ENCODE peak calls at places on chromosomes 16 and 17, in seven cellular contexts. One of them, this sample, is unnamed. For H3K27me3 and H3K9me3, the result is how much of the 10 kb centered on the place peaks cover.

GRCh38 chr17:33594000-33594399 is 300.9 kb upstream of the ASIC2 start:
- DNase-seq in PC-9: no peak
- DNase-seq in psoas muscle: no peak
- DNase-seq in uterus: no peak
- DNase-seq in thoracic aorta: no peak
- DNase-seq in ovary: no peak
- DNase-seq in IMR-90: no peak
- DNase-seq in this sample: no peak

GRCh38 chr17:17636456-17636855 is 44.8 kb upstream of the RAI1 start:
- DNase-seq in PC-9: no peak
- DNase-seq in psoas muscle: no peak
- DNase-seq in uterus: no peak
- DNase-seq in thoracic aorta: no peak
- DNase-seq in ovary: no peak
- DNase-seq in IMR-90: no peak
- DNase-seq in this sample: no peak

GRCh38 chr17:43399839-43400328 is 1.1 kb downstream of the ARL4D start:
- DNase-seq in PC-9: no peak
- DNase-seq in psoas muscle: no peak
- DNase-seq in uterus: no peak
- DNase-seq in thoracic aorta: no peak
- DNase-seq in ovary: no peak
- DNase-seq in IMR-90: no peak
- DNase-seq in this sample: peak

GRCh38 chr17:1715803-1716075 is 5.6 kb upstream of the TLCD2 start:
- DNase-seq in PC-9: no peak
- DNase-seq in psoas muscle: no peak
- DNase-seq in uterus: no peak
- DNase-seq in thoracic aorta: no peak
- DNase-seq in ovary: no peak
- DNase-seq in IMR-90: no peak
- DNase-seq in this sample: no peak

GRCh38 chr16:87725596-87726235 is 40.1 kb downstream of the KLHDC4 start:
- DNase-seq in PC-9: no peak
- DNase-seq in psoas muscle: no peak
- DNase-seq in uterus: no peak
- DNase-seq in thoracic aorta: no peak
- DNase-seq in ovary: no peak
- DNase-seq in IMR-90: peak
- DNase-seq in this sample: no peak

GRCh38 chr16:79083879-79084278 is 516.7 kb downstream of the MAF start:
- DNase-seq in PC-9: no peak
- DNase-seq in psoas muscle: no peak
- DNase-seq in uterus: no peak
- DNase-seq in thoracic aorta: no peak
- DNase-seq in ovary: no peak
- DNase-seq in IMR-90: no peak
- DNase-seq in this sample: no peak

GRCh38 chr17:66707051-66707450 is 127.9 kb upstream of the CACNG5 start:
- DNase-seq in PC-9: no peak
- DNase-seq in psoas muscle: no peak
- DNase-seq in uterus: no peak
- DNase-seq in thoracic aorta: no peak
- DNase-seq in ovary: no peak
- DNase-seq in IMR-90: no peak
- DNase-seq in this sample: no peak

GRCh38 chr17:45425125-45425983 is 7.3 kb downstream of the ARHGAP27 start:
- DNase-seq in PC-9: peak
- DNase-seq in psoas muscle: no peak
- DNase-seq in uterus: no peak
- DNase-seq in thoracic aorta: no peak
- DNase-seq in ovary: no peak
- DNase-seq in IMR-90: peak
- DNase-seq in this sample: peak

GRCh38 chr17:74737299-74738050 is 419 bp downstream of the RAB37 start:
- DNase-seq in PC-9: no peak
- DNase-seq in psoas muscle: no peak
- DNase-seq in uterus: no peak
- DNase-seq in thoracic aorta: no peak
- DNase-seq in ovary: no peak
- DNase-seq in IMR-90: no peak
- DNase-seq in this sample: peak

GRCh38 chr16:31211960-31212359 is 2.0 kb upstream of the TRIM72 start:
- DNase-seq in PC-9: no peak
- DNase-seq in psoas muscle: no peak
- DNase-seq in uterus: no peak
- DNase-seq in thoracic aorta: no peak
- DNase-seq in ovary: no peak
- DNase-seq in IMR-90: no peak
- DNase-seq in this sample: no peak

GRCh38 chr17:30217054-30217453 is 18.4 kb downstream of the SLC6A4 start:
- DNase-seq in PC-9: no peak
- DNase-seq in psoas muscle: no peak
- DNase-seq in uterus: no peak
- DNase-seq in thoracic aorta: no peak
- DNase-seq in ovary: no peak
- DNase-seq in IMR-90: no peak
- DNase-seq in this sample: no peak

GRCh38 chr17:47987240-47987835 is 16.4 kb downstream of the CDK5RAP3 start:
- DNase-seq in PC-9: no peak
- DNase-seq in psoas muscle: no peak
- DNase-seq in uterus: no peak
- DNase-seq in thoracic aorta: no peak
- DNase-seq in ovary: no peak
- DNase-seq in IMR-90: no peak
- DNase-seq in this sample: peak

GRCh38 chr17:5042152-5043022 is 7.2 kb upstream of the SLC52A1 start:
- DNase-seq in PC-9: no peak
- DNase-seq in psoas muscle: no peak
- DNase-seq in uterus: no peak
- DNase-seq in thoracic aorta: no peak
- DNase-seq in ovary: no peak
- DNase-seq in IMR-90: no peak
- DNase-seq in this sample: no peak

GRCh38 chr17:83091257-83092141 is 12.1 kb downstream of the METRNL start:
- DNase-seq in PC-9: peak
- DNase-seq in psoas muscle: no peak
- DNase-seq in uterus: no peak
- DNase-seq in thoracic aorta: no peak
- DNase-seq in ovary: peak
- DNase-seq in IMR-90: no peak
- DNase-seq in this sample: no peak

GRCh38 chr16:10170016-10170415 is 12.2 kb downstream of the GRIN2A start:
- DNase-seq in PC-9: no peak
- DNase-seq in psoas muscle: no peak
- DNase-seq in uterus: no peak
- DNase-seq in thoracic aorta: no peak
- DNase-seq in ovary: no peak
- DNase-seq in IMR-90: no peak
- DNase-seq in this sample: no peak

GRCh38 chr16:10169031-10169430 is 13.2 kb downstream of the GRIN2A start:
- DNase-seq in PC-9: no peak
- DNase-seq in psoas muscle: no peak
- DNase-seq in uterus: no peak
- DNase-seq in thoracic aorta: no peak
- DNase-seq in ovary: no peak
- DNase-seq in IMR-90: no peak
- DNase-seq in this sample: no peak

GRCh38 chr16:10168258-10168657 is 14.0 kb downstream of the GRIN2A start:
- DNase-seq in PC-9: no peak
- DNase-seq in psoas muscle: no peak
- DNase-seq in uterus: no peak
- DNase-seq in thoracic aorta: no peak
- DNase-seq in ovary: no peak
- DNase-seq in IMR-90: no peak
- DNase-seq in this sample: no peak

GRCh38 chr16:10171225-10171624 is 11.0 kb downstream of the GRIN2A start:
- DNase-seq in PC-9: no peak
- DNase-seq in psoas muscle: no peak
- DNase-seq in uterus: no peak
- DNase-seq in thoracic aorta: no peak
- DNase-seq in ovary: no peak
- DNase-seq in IMR-90: no peak
- DNase-seq in this sample: peak

GRCh38 chr16:10172848-10173655 is 9.2 kb downstream of the GRIN2A start:
- DNase-seq in PC-9: no peak
- DNase-seq in psoas muscle: no peak
- DNase-seq in uterus: no peak
- DNase-seq in thoracic aorta: no peak
- DNase-seq in ovary: no peak
- DNase-seq in IMR-90: no peak
- DNase-seq in this sample: peak
- H3K27me3 ChIP-seq in PC-9: under half
- H3K27me3 ChIP-seq in psoas muscle: under half
- H3K27me3 ChIP-seq in uterus: under half
- H3K27me3 ChIP-seq in thoracic aorta: under half
- H3K27me3 ChIP-seq in ovary: under half
- H3K27me3 ChIP-seq in IMR-90: under half
- H3K27me3 ChIP-seq in this sample: under half

GRCh38 chr17:69082696-69083095 is 22.0 kb upstream of the ABCA9 start:
- DNase-seq in PC-9: no peak
- DNase-seq in psoas muscle: no peak
- DNase-seq in uterus: no peak
- DNase-seq in thoracic aorta: no peak
- DNase-seq in ovary: no peak
- DNase-seq in IMR-90: no peak
- DNase-seq in this sample: no peak

GRCh38 chr17:69090365-69090764 is 29.6 kb upstream of the ABCA9 start:
- DNase-seq in PC-9: no peak
- DNase-seq in psoas muscle: no peak
- DNase-seq in uterus: no peak
- DNase-seq in thoracic aorta: no peak
- DNase-seq in ovary: no peak
- DNase-seq in IMR-90: no peak
- DNase-seq in this sample: no peak

GRCh38 chr17:69088643-69089200 is 28.0 kb upstream of the ABCA9 start:
- DNase-seq in PC-9: no peak
- DNase-seq in psoas muscle: no peak
- DNase-seq in uterus: no peak
- DNase-seq in thoracic aorta: no peak
- DNase-seq in ovary: no peak
- DNase-seq in IMR-90: no peak
- DNase-seq in this sample: no peak

DNA sequence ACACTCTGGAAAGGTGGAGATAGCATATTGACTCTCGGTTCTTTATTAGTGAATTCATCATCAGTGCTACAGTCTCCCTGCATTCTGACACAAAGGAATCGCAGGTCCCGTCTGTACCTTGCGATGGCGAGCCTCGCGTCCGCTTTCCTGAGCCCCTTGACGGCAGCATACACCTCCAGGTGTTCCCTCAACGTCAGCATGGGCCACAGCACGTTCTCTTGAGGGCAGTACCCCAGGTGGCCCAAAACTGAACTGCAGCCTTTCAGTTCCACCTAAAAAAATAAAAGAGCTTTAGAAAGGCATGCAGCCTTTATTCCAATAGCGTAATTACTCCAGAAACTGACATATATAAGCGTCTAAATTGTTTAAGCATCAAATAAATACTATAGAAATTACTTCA is 24.2 kb upstream of the ABCA9 start:
- DNase-seq in PC-9: no peak
- DNase-seq in psoas muscle: no peak
- DNase-seq in uterus: no peak
- DNase-seq in thoracic aorta: no peak
- DNase-seq in ovary: no peak
- DNase-seq in IMR-90: no peak
- DNase-seq in this sample: peak
- TF ChIP-seq CTCF in PC-9: peak
- TF ChIP-seq CTCF in psoas muscle: no peak
- TF ChIP-seq CTCF in uterus: no peak
- TF ChIP-seq CTCF in thoracic aorta: peak
- TF ChIP-seq CTCF in ovary: no peak
- TF ChIP-seq CTCF in IMR-90: no peak
- TF ChIP-seq CTCF in this sample: peak

DNA sequence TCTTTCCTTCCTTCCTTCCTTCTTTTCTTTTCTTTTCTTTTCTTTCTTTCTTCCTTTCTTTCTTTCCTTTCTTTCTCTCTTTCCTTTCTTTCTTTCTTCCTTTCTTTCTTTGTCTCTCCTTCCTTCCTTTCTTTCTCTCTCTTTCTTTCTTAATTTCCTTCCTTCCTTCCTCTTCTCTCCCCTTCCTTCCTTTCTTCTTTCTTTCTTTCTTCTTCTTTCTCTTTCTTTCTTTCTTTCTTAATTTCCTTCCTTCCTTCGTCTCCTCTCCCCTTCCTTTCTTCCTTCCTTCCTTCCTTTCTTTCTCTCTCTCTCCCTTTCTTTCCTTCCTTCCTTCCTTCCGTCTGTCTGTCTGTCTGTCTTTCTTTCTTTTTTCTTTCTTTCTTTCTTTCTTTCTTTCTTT is 1446.5 kb upstream of the GOT2 start:
- DNase-seq in PC-9: no peak
- DNase-seq in psoas muscle: no peak
- DNase-seq in uterus: no peak
- DNase-seq in thoracic aorta: no peak
- DNase-seq in ovary: no peak
- DNase-seq in IMR-90: no peak
- DNase-seq in this sample: no peak
- H3K9me3 ChIP-seq in PC-9: under half
- H3K9me3 ChIP-seq in psoas muscle: under half
- H3K9me3 ChIP-seq in uterus: under half
- H3K9me3 ChIP-seq in thoracic aorta: under half
- H3K9me3 ChIP-seq in ovary: under half
- H3K9me3 ChIP-seq in IMR-90: under half
- H3K9me3 ChIP-seq in this sample: under half

GRCh38 chr17:39738568-39738901 is 797 bp downstream of the GRB7 start:
- DNase-seq in PC-9: peak
- DNase-seq in psoas muscle: no peak
- DNase-seq in uterus: no peak
- DNase-seq in thoracic aorta: no peak
- DNase-seq in ovary: no peak
- DNase-seq in IMR-90: no peak
- DNase-seq in this sample: peak

GRCh38 chr17:39737761-39738567 is at the start of gene GRB7:
- DNase-seq in PC-9: peak
- DNase-seq in psoas muscle: no peak
- DNase-seq in uterus: peak
- DNase-seq in thoracic aorta: no peak
- DNase-seq in ovary: no peak
- DNase-seq in IMR-90: no peak
- DNase-seq in this sample: peak

GRCh38 chr17:39736319-39737165 is 1.2 kb upstream of the GRB7 start:
- DNase-seq in PC-9: peak
- DNase-seq in psoas muscle: no peak
- DNase-seq in uterus: no peak
- DNase-seq in thoracic aorta: no peak
- DNase-seq in ovary: no peak
- DNase-seq in IMR-90: no peak
- DNase-seq in this sample: no peak

GRCh38 chr17:39735882-39736281 is 1.9 kb upstream of the GRB7 start:
- DNase-seq in PC-9: peak
- DNase-seq in psoas muscle: no peak
- DNase-seq in uterus: no peak
- DNase-seq in thoracic aorta: no peak
- DNase-seq in ovary: no peak
- DNase-seq in IMR-90: no peak
- DNase-seq in this sample: no peak

DNA sequence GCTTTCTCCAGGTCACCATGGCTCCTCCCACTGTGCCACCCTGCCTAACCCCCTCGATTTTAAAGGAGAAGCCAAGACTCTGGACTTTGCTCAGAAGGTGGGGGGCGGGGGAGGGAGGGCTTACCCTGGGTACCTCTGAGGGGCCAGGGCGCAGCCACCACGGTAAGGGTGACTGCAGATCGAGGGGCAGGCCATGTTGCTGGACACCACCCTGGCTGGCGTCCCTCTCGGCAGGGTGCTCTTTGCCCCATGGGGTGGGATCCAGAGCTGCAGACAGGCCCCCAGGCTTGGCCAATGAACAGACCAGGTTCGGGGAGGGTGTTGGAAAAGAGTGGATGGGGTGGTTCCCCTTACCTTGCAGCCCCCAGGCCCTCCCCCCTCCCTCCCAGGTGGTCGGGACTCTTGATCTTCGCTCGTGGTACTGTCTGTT is 392 bp upstream of the GRB7 start:
- DNase-seq in PC-9: no peak
- DNase-seq in psoas muscle: no peak
- DNase-seq in uterus: no peak
- DNase-seq in thoracic aorta: no peak
- DNase-seq in ovary: no peak
- DNase-seq in IMR-90: no peak
- DNase-seq in this sample: no peak
- H3K27me3 ChIP-seq in PC-9: under half
- H3K27me3 ChIP-seq in psoas muscle: under half
- H3K27me3 ChIP-seq in uterus: under half
- H3K27me3 ChIP-seq in thoracic aorta: under half
- H3K27me3 ChIP-seq in ovary: under half
- H3K27me3 ChIP-seq in IMR-90: under half
- H3K27me3 ChIP-seq in this sample: under half